ENCODE peak calls at places on chromosomes 13 and 19, in six cellular contexts. M is pancreas, X is uterus, E is tibial artery, Z is PC-9, B is psoas muscle. T is an unnamed sample.

GRCh38 chr13:43140985-43141384 is 117.6 kb downstream of the DNAJC15 start:
- DNase-seq in E (no peak), Z (no peak), M (no peak), B (no peak), X (no peak), T (no peak)

GRCh38 chr13:20144141-20144850 is 16.6 kb downstream of the GJA3 start:
- DNase-seq in B (no peak), E (no peak), X (no peak), M (no peak), Z (no peak), T (no peak)

GRCh38 chr13:95185851-95186250 is 115.4 kb downstream of the ABCC4 start:
- DNase-seq in M (no peak), Z (no peak), X (no peak), E (no peak), B (no peak), T (no peak)

GRCh38 chr13:52345048-52345447 is 60.9 kb downstream of the THSD1 start:
- DNase-seq in B (no peak), Z (no peak), M (no peak), E (no peak), X (no peak), T (no peak)

GRCh38 chr13:77429320-77430142 is 102.6 kb upstream of the MYCBP2 start:
- DNase-seq in X (no peak), B (no peak), M (no peak), Z (no peak), E (no peak), T (no peak)

GRCh38 chr19:16259385-16260159 is 61.9 kb downstream of the AP1M1 start:
- DNase-seq in M (no peak), E (no peak), X (no peak), Z (no peak), B (peak; percentile 53), T (no peak)

GRCh38 chr13:42592915-42593718 is 19.2 kb downstream of the TNFSF11 start:
- DNase-seq in E (no peak), B (no peak), Z (no peak), X (no peak), M (no peak), T (no peak)

GRCh38 chr19:30887042-30887441 is 462.2 kb downstream of the TSHZ3 start:
- DNase-seq in E (no peak), B (peak; percentile 54), X (no peak), Z (no peak), M (no peak), T (no peak)

GRCh38 chr19:32674153-32674958 is 624 bp downstream of the ANKRD27 start:
- DNase-seq in E (no peak), Z (no peak), B (no peak), X (no peak), M (no peak), T (no peak)

GRCh38 chr19:38361633-38362075 is 12.7 kb upstream of the PSMD8 start:
- DNase-seq in Z (peak; percentile 84), X (peak; percentile 49), M (peak; percentile 91), B (peak; percentile 79), E (peak; percentile 61), T (peak; percentile 77)

GRCh38 chr19:13794388-13794751 is 873 bp upstream of the ZSWIM4 start:
- DNase-seq in B (peak; percentile 89), M (no peak), Z (peak; percentile 82), E (peak; percentile 88), X (peak; percentile 91), T (peak; percentile 74)

DNA sequence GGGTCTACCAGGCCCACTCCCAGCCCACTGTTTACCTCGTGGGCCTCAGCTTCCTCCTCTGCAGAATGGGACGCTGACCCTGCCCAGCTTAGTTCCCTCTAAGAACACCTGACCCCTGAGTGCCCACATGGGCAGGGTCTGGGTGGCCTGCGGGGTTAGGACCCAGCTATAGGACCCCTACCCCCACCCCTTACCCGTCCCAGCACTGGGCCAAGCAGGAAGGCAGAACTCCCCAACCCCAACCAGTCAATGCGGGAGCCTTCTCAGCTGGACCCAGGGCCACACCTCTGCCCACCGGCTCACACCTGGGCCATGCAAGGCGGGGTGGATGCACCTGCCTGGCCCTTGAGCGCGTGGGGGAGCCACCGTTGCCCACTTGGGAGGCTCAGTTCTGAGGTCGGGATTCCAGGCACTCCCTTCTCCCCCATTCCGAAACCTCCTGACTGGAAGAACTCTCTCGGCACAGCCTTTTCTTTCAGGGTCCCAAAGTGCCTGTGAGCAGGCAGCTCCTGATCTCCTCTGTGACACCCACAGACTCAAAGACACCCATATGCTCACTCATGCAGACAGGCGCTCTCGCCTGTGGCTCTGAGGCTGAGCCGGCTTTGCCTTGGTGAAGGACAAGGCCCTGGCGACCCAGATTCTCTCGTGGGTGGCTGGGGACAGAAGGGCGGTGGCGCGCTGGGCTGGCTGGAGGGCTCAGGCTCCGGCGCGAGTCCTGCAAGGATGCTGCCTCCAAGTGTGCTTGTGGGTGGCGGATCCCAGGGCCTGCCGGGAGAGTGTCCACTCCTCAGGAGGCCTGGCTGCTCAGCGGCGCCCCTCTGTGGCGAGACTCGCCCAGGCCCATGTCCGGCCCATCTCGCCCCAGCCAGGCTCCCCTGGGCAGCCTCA is 27.9 kb upstream of the PARP4 start:
- DNase-seq in M (peak; percentile 71), X (no peak), Z (no peak), E (no peak), B (no peak), T (no peak)
- TF ChIP-seq CTCF in M (no peak), X (no peak), Z (peak; percentile 21), E (no peak), B (no peak), T (no peak)

GRCh38 chr13:114234645-114235421 is at the start of gene CDC16:
- DNase-seq in M (peak; percentile 97), Z (peak; percentile 87), E (peak; percentile 93), X (peak; percentile 94), B (peak; percentile 96), T (peak; percentile 91)
- TF ChIP-seq CTCF in M (peak; percentile 13), Z (no peak), E (peak; percentile 19), X (no peak), B (peak; percentile 25), T (peak; percentile 20)

GRCh38 chr13:31242935-31243334 is 43.2 kb downstream of the B3GLCT start:
- DNase-seq in E (no peak), B (no peak), M (no peak), Z (no peak), X (no peak), T (no peak)
- TF ChIP-seq CTCF in E (no peak), B (no peak), M (no peak), Z (no peak), X (no peak), T (no peak)

DNA sequence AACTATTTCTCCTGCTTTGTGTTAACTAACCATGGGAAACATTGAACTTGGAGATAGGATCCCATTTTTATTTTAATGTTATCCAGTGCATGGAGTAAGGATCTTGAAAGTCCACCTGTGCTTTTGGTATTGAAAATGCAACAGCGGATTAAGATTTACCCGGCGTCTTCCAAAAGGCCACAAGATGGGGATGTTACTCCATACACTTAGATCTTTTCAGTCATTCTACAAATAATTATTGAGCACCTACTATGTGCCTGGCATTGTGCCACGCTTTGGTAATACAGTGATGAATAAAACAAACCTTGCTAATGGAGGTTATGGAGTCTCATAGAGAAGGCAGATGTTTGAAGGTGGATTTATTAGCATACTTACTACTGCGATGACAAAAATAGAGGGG is 56.9 kb downstream of the RFC3 start:
- DNase-seq in X (no peak), Z (no peak), E (no peak), M (no peak), B (no peak), T (no peak)
- TF ChIP-seq CTCF in X (no peak), Z (peak; percentile 45), E (no peak), M (no peak), B (no peak), T (no peak)

T was measured in heart right ventricle.